ENCODE peak calls at places on chromosomes 2 and 18, in six cellular contexts. O is GM12878, N is suprapubic skin, W is endothelial cell of umbilical vein, X is SK-N-SH, D is HepG2. J is an unnamed sample.

GRCh38 chr2:26740890-26741302 is 23.2 kb upstream of the SLC35F6 start:
- DNase-seq in O (no peak), N (no peak), W (no peak), X (peak; percentile 12), D (no peak), J (no peak)

GRCh38 chr2:118251427-118251826 is 163.2 kb downstream of the INSIG2 start:
- DNase-seq in O (no peak), N (no peak), W (no peak), X (no peak), D (no peak), J (no peak)

GRCh38 chr2:144519934-144520717 is at the start of gene ZEB2:
- DNase-seq in O (no peak), N (peak; percentile 86), W (peak; percentile 87), X (peak; percentile 63), D (peak; percentile 12), J (peak; percentile 83)

GRCh38 chr2:178152033-178152432 is 39.8 kb downstream of the RBM45 start:
- DNase-seq in O (no peak), N (no peak), W (no peak), X (no peak), D (peak; percentile 32), J (no peak)

GRCh38 chr2:37348155-37348554 is 3.7 kb downstream of the QPCT start:
- DNase-seq in O (no peak), N (no peak), W (no peak), X (no peak), D (no peak), J (no peak)

GRCh38 chr2:8290771-8291352 is 391.0 kb upstream of the ID2 start:
- DNase-seq in O (no peak), N (no peak), W (no peak), X (no peak), D (no peak), J (no peak)

GRCh38 chr2:172351586-172351985 is 75.8 kb upstream of the ITGA6 start:
- DNase-seq in O (no peak), N (no peak), W (no peak), X (no peak), D (no peak), J (no peak)

GRCh38 chr2:238703436-238703835 is 144.4 kb upstream of the TWIST2 start:
- DNase-seq in O (no peak), N (no peak), W (no peak), X (no peak), D (no peak), J (no peak)

GRCh38 chr18:44712025-44712424 is 31.3 kb downstream of the SETBP1 start:
- DNase-seq in O (no peak), N (no peak), W (no peak), X (no peak), D (no peak), J (no peak)

GRCh38 chr2:153071090-153071489 is 352.7 kb downstream of the ARL6IP6 start:
- DNase-seq in O (no peak), N (no peak), W (no peak), X (no peak), D (no peak), J (no peak)
- TF ChIP-seq POLR2AphosphoS5 in O (no peak), N (no peak), W (no peak), X (no peak), D (no peak), J (no peak)

DNA sequence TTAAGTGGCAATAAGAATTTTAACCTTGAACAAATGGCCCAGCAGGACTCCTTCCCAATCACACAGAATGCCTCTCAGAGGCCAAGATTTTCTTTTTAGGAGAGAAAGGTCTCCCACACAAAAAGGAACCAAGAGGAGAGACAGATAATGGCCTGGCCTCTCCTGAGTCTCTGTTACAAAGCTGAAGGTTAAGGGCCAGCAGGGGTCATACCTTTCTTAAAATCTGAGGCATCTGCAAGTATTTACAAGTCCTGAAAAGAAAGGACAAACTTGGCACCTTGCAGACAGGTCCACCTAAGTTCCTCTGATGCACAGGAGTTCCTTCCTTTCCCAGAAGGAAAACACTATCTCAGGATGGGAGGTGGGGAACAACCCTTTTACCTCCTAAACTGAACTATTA is 142.3 kb downstream of the TMEM163 start:
- DNase-seq in O (no peak), N (no peak), W (no peak), X (no peak), D (no peak), J (no peak)
- TF ChIP-seq POLR2AphosphoS5 in O (no peak), N (no peak), W (no peak), X (no peak), D (no peak), J (no peak)

DNA sequence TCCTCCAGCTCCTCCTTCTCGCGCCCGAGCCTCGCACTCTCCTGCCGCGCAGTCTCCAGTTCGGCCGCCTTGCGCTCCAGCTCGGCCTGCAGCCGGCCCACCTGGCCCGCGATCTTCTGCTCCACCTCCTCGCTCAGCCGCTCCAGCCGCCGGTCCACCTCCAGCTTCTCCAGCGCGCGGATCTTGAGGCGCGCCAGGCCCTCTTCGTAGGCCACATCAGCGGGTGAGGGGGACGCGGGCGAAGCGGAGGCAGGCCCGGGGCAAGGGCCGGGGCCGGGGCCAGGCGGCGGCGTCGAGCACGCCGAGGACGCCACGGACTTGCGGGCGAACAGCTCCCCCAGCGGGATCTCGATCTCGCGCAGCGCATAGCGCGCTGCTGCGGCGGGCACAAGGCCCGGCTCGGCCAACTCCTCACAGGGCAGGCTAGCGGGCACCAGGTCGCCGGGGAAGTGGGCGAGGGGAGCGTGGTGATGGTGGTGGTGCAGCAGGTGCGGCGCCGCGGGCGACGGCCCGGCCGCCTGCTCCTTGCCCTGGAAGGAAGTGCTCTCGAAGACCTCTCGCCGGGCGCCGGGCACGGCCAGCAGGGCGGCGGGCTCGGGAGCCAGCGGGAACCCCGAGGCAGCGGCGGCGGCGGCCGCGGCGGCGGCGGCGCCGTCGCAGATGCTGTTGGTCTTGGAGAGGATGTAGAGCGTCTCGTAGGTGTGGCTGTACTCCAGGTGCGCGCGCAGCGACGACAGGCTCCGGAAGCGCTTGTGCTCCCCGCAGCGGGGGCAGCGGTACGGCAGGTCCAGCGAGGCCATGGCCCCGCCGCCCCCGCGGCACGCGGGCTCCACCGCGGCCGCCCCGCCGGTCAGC is 15.2 kb downstream of the FBXO41 start:
- DNase-seq in O (no peak), N (peak; percentile 64), W (peak; percentile 15), X (no peak), D (no peak), J (peak; percentile 89)
- TF ChIP-seq POLR2AphosphoS5 in O (no peak), N (no peak), W (no peak), X (no peak), D (no peak), J (no peak)

GRCh38 chr2:23554054-23554697 is 169.2 kb downstream of the KLHL29 start:
- DNase-seq in O (no peak), N (no peak), W (no peak), X (no peak), D (no peak), J (no peak)
- TF ChIP-seq POLR2AphosphoS5 in O (no peak), N (no peak), W (no peak), X (no peak), D (no peak), J (peak; percentile 20)

GRCh38 chr2:188811522-188811921 is 162.7 kb upstream of the COL3A1 start:
- DNase-seq in O (no peak), N (no peak), W (no peak), X (no peak), D (no peak), J (no peak)
- TF ChIP-seq POLR2AphosphoS5 in O (no peak), N (no peak), W (no peak), X (no peak), D (no peak), J (no peak)

DNA sequence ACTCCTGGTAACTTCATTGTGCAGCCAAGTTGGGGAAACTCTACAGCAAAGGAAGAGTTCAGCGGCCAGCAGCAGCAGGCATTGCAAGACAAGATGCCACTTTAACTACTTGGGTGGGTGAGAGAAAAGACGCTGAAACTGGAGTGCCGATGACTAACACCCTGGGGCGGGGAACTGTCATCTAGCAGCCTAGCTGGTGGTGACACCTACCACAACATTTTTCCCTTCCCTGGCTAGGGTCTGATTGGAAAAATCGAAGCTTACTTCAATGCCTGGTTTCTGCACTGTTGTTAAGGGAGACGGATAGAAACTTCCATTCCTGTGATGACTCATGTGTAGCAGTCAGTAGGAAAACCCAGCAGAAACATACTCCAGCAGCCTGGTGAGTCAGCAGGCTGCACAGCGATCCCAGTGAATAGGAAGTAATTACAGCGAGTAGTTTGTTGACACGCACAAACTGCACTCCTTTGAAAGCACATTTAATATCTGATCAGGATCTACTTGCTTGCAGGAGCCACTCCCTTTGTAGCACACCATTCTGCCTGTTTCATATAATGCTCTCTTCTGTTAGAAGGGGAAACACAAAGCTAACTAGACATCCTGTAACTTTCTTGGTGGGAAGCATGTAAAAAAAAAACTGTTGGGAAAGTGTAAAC is 62.1 kb upstream of the MAPRE2 start:
- DNase-seq in O (peak; percentile 3), N (peak; percentile 81), W (peak; percentile 99), X (peak; percentile 51), D (peak; percentile 97), J (peak; percentile 73)
- TF ChIP-seq POLR2AphosphoS5 in O (no peak), N (peak; percentile 38), W (peak; percentile 75), X (peak; percentile 56), D (no peak), J (peak; percentile 35)